ENCODE peak calls at places on chromosome 19, in six cellular contexts. R is HCT116, F is GM12878, G is K562, W is HepG2, V is upper lobe of left lung. I is an unnamed sample. For H3K36me3, the result is how much of the 10 kb centered on the place peaks cover.

GRCh38 chr19:46471116-46471733 is at the start of gene PNMA8A:
- ATAC-seq in R (no peak), F (no peak), G (peak), W (peak), V (peak), I (peak)

GRCh38 chr19:3983936-3984583 is 1.2 kb downstream of the EEF2 start:
- ATAC-seq in R (no peak), F (peak), G (peak), W (peak), V (no peak), I (no peak)

GRCh38 chr19:10749435-10750384 is 31.8 kb downstream of the DNM2 start:
- ATAC-seq in R (peak), F (no peak), G (peak), W (peak), V (peak), I (peak)

GRCh38 chr19:4206818-4207484 is 22.4 kb upstream of the EBI3 start:
- ATAC-seq in R (peak), F (peak), G (no peak), W (no peak), V (no peak), I (no peak)

GRCh38 chr19:45305007-45305406 is 17.7 kb downstream of the CKM start:
- ATAC-seq in R (no peak), F (peak), G (no peak), W (peak), V (no peak), I (no peak)

GRCh38 chr19:45800009-45800553 is 7.4 kb upstream of the DMWD start:
- ATAC-seq in R (no peak), F (no peak), G (peak), W (no peak), V (no peak), I (no peak)

GRCh38 chr19:10286803-10287737 is at the start of gene ICAM4:
- ATAC-seq in R (no peak), F (peak), G (peak), W (peak), V (peak), I (no peak)

GRCh38 chr19:41877490-41877876 is 404 bp downstream of the CD79A start:
- ATAC-seq in R (no peak), F (peak), G (peak), W (no peak), V (no peak), I (no peak)

GRCh38 chr19:6126335-6126974 is 9.0 kb upstream of the ACSBG2 start:
- ATAC-seq in R (peak), F (peak), G (peak), W (peak), V (peak), I (no peak)

GRCh38 chr19:8489591-8490394 is 12.6 kb downstream of the PRAM1 start:
- ATAC-seq in R (peak), F (peak), G (peak), W (peak), V (peak), I (no peak)

GRCh38 chr19:42197375-42197817 is 20.1 kb downstream of the DEDD2 start:
- ATAC-seq in R (no peak), F (no peak), G (no peak), W (no peak), V (no peak), I (no peak)

GRCh38 chr19:918481-919156 is 1.5 kb downstream of the KISS1R start:
- ATAC-seq in R (no peak), F (no peak), G (no peak), W (no peak), V (no peak), I (no peak)

GRCh38 chr19:364496-365287 is 20.1 kb upstream of the MIER2 start:
- ATAC-seq in R (no peak), F (no peak), G (no peak), W (peak), V (no peak), I (no peak)

GRCh38 chr19:15191982-15192381 is 8.8 kb downstream of the NOTCH3 start:
- ATAC-seq in R (no peak), F (no peak), G (no peak), W (no peak), V (no peak), I (no peak)
- H3K36me3 ChIP-seq in R (under half), F (under half), G (under half), W (under half), V (under half), I (under half)

GRCh38 chr19:13163609-13164364 is 13.6 kb downstream of the IER2 start:
- ATAC-seq in R (peak), F (peak), G (peak), W (peak), V (peak), I (peak)

GRCh38 chr19:13160557-13160956 is 10.3 kb downstream of the IER2 start:
- ATAC-seq in R (no peak), F (no peak), G (no peak), W (no peak), V (no peak), I (no peak)

GRCh38 chr19:13165091-13165997 is 15.1 kb downstream of the IER2 start:
- ATAC-seq in R (no peak), F (no peak), G (no peak), W (no peak), V (no peak), I (no peak)

GRCh38 chr19:13162749-13163608 is 12.8 kb downstream of the IER2 start:
- ATAC-seq in R (peak), F (peak), G (peak), W (peak), V (peak), I (peak)

GRCh38 chr19:13164370-13165090 is 14.3 kb downstream of the IER2 start:
- ATAC-seq in R (peak), F (no peak), G (peak), W (peak), V (peak), I (no peak)
- TF ChIP-seq POLR2AphosphoS5 in R (no peak), F (no peak), G (no peak), W (peak), V (peak), I (peak)

DNA sequence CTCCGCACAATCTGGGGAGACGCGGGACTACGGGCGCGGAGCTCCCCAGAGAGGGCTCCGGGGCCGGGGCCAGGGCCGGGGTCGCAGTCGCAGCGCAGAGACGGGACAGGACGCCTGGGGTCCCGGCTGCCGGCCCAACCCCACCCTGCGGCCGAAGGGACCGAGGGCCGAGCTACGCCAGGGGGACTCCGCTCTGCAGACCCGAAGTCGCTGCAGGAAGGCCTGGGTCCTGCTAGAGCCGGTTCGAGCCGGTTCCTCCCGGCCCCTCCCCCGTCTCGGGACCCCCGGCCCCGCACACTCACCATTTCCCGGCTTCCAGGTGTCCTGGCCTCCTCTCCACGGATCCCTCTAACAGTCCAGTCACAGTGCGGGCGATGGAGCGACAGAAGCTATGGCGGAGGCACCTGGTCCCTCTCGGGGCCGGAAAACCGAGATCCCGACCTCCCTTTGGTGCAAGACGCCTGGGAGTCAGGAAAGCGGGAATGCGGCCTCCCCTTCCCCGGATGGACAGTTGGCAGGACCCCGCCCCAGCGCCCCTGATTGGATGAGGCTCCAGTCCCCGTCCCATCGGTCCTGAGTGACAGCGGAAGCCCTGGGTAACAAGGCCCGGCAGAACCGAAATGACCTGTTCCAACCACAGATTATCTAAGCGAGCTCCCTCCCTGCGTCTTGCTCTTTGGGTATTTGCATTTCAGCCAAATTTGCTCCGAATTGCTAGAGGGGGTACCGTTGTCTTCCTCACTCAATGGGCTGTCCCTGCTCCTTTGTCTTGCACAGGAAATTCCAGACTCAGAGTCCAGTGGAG is at the start of gene ZNF625:
- ATAC-seq in R (no peak), F (peak), G (no peak), W (peak), V (peak), I (peak)
- TF ChIP-seq POLR2A in R (no peak), F (peak), G (no peak), W (peak), V (no peak), I (peak)

DNA sequence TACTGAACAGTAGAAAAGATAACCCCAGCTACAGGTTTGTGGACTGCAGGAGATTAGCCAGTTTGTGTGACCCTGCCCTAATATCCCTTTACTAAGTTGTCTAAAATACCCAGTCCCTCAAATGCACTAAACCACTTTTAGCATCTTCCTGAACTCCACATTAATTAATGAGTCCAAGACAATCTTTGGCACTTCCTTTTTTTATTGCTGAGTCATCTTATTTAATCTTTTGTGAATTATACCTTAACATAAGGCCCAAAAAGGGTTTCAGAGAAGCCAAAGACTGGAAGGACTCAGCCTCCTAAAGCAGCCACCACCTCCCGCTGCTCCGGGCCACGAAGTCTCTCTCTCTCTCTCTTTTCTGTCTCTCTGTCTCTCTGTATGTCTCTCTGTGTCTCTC is 48.8 kb upstream of the PDCD5 start:
- ATAC-seq in R (no peak), F (no peak), G (no peak), W (no peak), V (no peak), I (no peak)
- H3K36me3 ChIP-seq in R (under half), F (under half), G (under half), W (under half), V (under half), I (under half)

DNA sequence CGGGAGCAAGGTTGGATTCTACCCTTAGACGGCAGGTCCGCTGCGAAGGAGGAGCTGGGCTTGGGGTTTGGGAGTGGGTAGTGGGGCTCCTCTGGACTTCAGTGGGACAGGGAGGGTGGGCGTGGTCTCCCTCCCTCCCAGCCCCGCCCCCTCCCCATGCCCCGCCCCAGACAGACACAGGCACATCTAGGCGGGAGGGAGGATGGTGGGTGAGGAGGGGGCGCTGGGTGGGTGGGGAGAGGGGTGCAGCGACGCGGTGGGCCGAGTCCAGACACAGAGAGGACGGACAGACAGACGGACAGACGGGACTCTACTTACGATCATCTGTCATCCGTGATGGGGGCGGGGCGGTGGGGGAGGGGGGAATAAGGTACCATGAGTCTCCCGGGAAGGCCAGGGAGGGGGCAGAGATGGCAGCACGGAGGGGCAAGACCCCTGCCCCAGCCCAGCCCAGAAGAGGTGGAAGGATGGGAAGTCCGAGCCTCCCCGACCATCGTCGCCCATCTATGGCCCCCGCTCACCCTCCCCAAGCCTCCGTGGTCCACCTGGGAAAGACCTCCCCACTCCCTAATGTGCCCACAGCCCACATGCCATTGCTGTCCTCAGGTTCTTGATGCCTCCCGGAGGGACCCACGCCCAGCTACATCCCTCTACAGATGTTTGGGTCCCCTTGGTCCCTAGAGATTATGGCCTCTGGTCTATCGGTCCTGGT is 64.8 kb downstream of the UNC13A start:
- ATAC-seq in R (no peak), F (no peak), G (peak), W (no peak), V (no peak), I (no peak)
- TF ChIP-seq POLR2AphosphoS5 in R (no peak), F (no peak), G (no peak), W (no peak), V (no peak), I (no peak)